ENCODE peak calls at places on chromosomes 1 and 21, in eight cellular contexts. M is islet precursor cell; L is substantia nigra; C is activated CD8-positive, alpha-beta memory T cell treated with anti-CD3 and anti-CD28 coated beads, Interleukin-2, amount 50 U/mL, for 48 hours; F is tibial nerve; T is C1 segment of cervical spinal cord; K is A673; O is dorsolateral prefrontal cortex. N is an unnamed sample.
A peak's percentile ranks its signal among the peaks of the same experiment; 100 is the strongest.

GRCh38 chr1:112808861-112809684 is 93.9 kb upstream of the PPM1J start:
- DNase-seq in T (peak; percentile 24), F (peak; percentile 36), O (peak; percentile 85), K (peak; percentile 73), M (peak; percentile 91), C (peak; percentile 87), L (peak; percentile 66), N (peak; percentile 59)

GRCh38 chr1:226875641-226876295 is 5.4 kb downstream of the PSEN2 start:
- DNase-seq in O (no peak), L (no peak), F (no peak), C (peak; percentile 45), K (no peak), T (no peak), M (peak; percentile 71), N (no peak)

GRCh38 chr1:247332215-247332900 is 691 bp upstream of the ZNF496 start:
- DNase-seq in T (no peak), M (peak; percentile 68), K (peak; percentile 58), F (no peak), L (peak; percentile 28), C (peak; percentile 84), O (peak; percentile 61), N (no peak)

GRCh38 chr1:182388392-182389134 is 3.0 kb downstream of the GLUL start:
- DNase-seq in F (no peak), T (no peak), L (no peak), C (no peak), K (no peak), O (no peak), M (no peak), N (no peak)

GRCh38 chr1:6454856-6455751 is 10.9 kb downstream of the TNFRSF25 start:
- DNase-seq in T (no peak), K (no peak), C (no peak), O (no peak), F (no peak), L (no peak), M (peak; percentile 77), N (no peak)

GRCh38 chr1:209667701-209668100 is 7.5 kb upstream of the G0S2 start:
- DNase-seq in M (no peak), F (no peak), T (no peak), K (no peak), L (no peak), C (no peak), O (no peak), N (no peak)

GRCh38 chr1:14800014-14800413 is 201.5 kb downstream of the KAZN start:
- DNase-seq in K (no peak), T (no peak), O (no peak), L (no peak), F (no peak), C (no peak), M (no peak), N (no peak)

GRCh38 chr1:54108156-54108555 is 44.6 kb downstream of the CDCP2 start:
- DNase-seq in O (no peak), L (no peak), M (no peak), C (no peak), F (no peak), K (no peak), T (no peak), N (no peak)

GRCh38 chr21:27802816-27803475 is 836.1 kb upstream of the ADAMTS5 start:
- DNase-seq in T (peak; percentile 8), L (peak; percentile 15), O (no peak), F (no peak), K (peak; percentile 52), C (no peak), M (peak; percentile 70), N (no peak)

GRCh38 chr1:31984419-31985347 is 29.0 kb upstream of the KHDRBS1 start:
- DNase-seq in L (no peak), O (no peak), K (no peak), M (no peak), F (no peak), C (no peak), T (no peak), N (no peak)

GRCh38 chr1:199297901-199298300 is 659.1 kb downstream of the PTPRC start:
- DNase-seq in C (no peak), T (no peak), L (no peak), M (no peak), O (no peak), K (no peak), F (no peak), N (no peak)

GRCh38 chr1:211932581-211933010 is 102.0 kb upstream of the LPGAT1 start:
- DNase-seq in K (no peak), T (no peak), F (no peak), O (no peak), C (no peak), L (no peak), M (no peak), N (no peak)

GRCh38 chr1:14875781-14876564 is 277.5 kb downstream of the KAZN start:
- DNase-seq in M (no peak), L (no peak), F (no peak), K (no peak), C (no peak), O (no peak), T (no peak), N (no peak)

GRCh38 chr1:24793762-24794161 is 48.5 kb downstream of the CLIC4 start:
- DNase-seq in C (no peak), K (peak; percentile 14), F (no peak), L (no peak), O (no peak), M (no peak), T (no peak), N (no peak)

GRCh38 chr1:48532976-48533375 is 61.0 kb upstream of the SPATA6 start:
- DNase-seq in T (no peak), O (no peak), K (peak; percentile 68), F (no peak), M (no peak), L (no peak), C (no peak), N (no peak)

GRCh38 chr1:66374561-66375111 is 159.3 kb upstream of the SGIP1 start:
- DNase-seq in L (no peak), C (no peak), O (no peak), T (no peak), F (no peak), M (no peak), K (no peak), N (no peak)

GRCh38 chr1:10714337-10715114 is 81.9 kb downstream of the CASZ1 start:
- DNase-seq in C (no peak), L (no peak), O (no peak), K (no peak), M (no peak), F (no peak), T (no peak), N (no peak)

GRCh38 chr1:231493421-231494185 is 34.9 kb upstream of the TSNAX start:
- DNase-seq in O (no peak), M (no peak), C (no peak), K (peak; percentile 78), L (no peak), T (no peak), F (no peak), N (no peak)

GRCh38 chr1:6286266-6286665 is 25.4 kb upstream of the GPR153 start:
- DNase-seq in L (no peak), O (no peak), F (no peak), C (no peak), M (no peak), K (no peak), T (no peak), N (no peak)

GRCh38 chr1:55916480-55916879 is 662.9 kb downstream of the PLPP3 start:
- DNase-seq in C (no peak), M (no peak), T (no peak), O (no peak), L (no peak), K (no peak), F (no peak), N (no peak)

GRCh38 chr1:151060241-151061011 is at the start of gene MLLT11:
- DNase-seq in C (peak; percentile 63), F (no peak), T (peak; percentile 29), L (peak; percentile 35), O (peak; percentile 66), K (peak; percentile 96), M (peak; percentile 96), N (peak; percentile 74)

GRCh38 chr1:26782521-26783212 is 5.1 kb upstream of the PIGV start:
- DNase-seq in F (no peak), T (no peak), C (no peak), O (no peak), K (no peak), L (no peak), M (no peak), N (no peak)

GRCh38 chr1:226632922-226633351 is 84.4 kb downstream of the STUM start:
- DNase-seq in K (no peak), T (no peak), M (no peak), C (peak; percentile 67), L (no peak), F (no peak), O (no peak), N (no peak)

N was measured in mesothelial cell of epicardium.